ENCODE peak calls at places on chromosomes 5 and 9, in eight cellular contexts. N is EL; C is AG04450; A is coronary artery; W is RCC 7860; M is activated CD4-positive, alpha-beta T cell treated with anti-CD3 and anti-CD28 coated beads, Interleukin-2, amount 50 U/mL, for 1 hour; E is left ventricle myocardium inferior; J is T-cell. S is an unnamed sample.
A peak's percentile ranks its signal among the peaks of the same experiment; 100 is the strongest.

GRCh38 chr9:127923771-127924170 is 6.8 kb downstream of the PIP5KL1 start:
- DNase-seq in N (peak; percentile 99), C (peak; percentile 83), A (no peak), W (peak; percentile 91), M (no peak), E (no peak), J (no peak), S (no peak)

GRCh38 chr9:123371228-123371584 is 15.2 kb downstream of the CRB2 start:
- DNase-seq in N (no peak), C (no peak), A (no peak), W (no peak), M (no peak), E (no peak), J (no peak), S (no peak)

GRCh38 chr5:435156-435790 is 7.7 kb upstream of the EXOC3 start:
- DNase-seq in N (no peak), C (no peak), A (peak; percentile 41), W (no peak), M (no peak), E (no peak), J (no peak), S (peak; percentile 11)

GRCh38 chr5:150142800-150143724 is 12.6 kb downstream of the PDGFRB start:
- DNase-seq in N (peak; percentile 99), C (peak; percentile 92), A (peak; percentile 96), W (peak; percentile 87), M (no peak), E (peak; percentile 84), J (no peak), S (peak; percentile 44)

GRCh38 chr5:10812218-10812617 is 51.2 kb upstream of the DAP start:
- DNase-seq in N (no peak), C (no peak), A (no peak), W (no peak), M (no peak), E (no peak), J (no peak), S (no peak)

GRCh38 chr5:149221731-149222342 is 49.8 kb upstream of the AFAP1L1 start:
- DNase-seq in N (peak; percentile 37), C (peak; percentile 36), A (no peak), W (no peak), M (no peak), E (no peak), J (no peak), S (no peak)

GRCh38 chr5:10923310-10923709 is 162.3 kb upstream of the DAP start:
- DNase-seq in N (no peak), C (no peak), A (no peak), W (no peak), M (no peak), E (no peak), J (no peak), S (no peak)

GRCh38 chr5:53856491-53856890 is 296.1 kb downstream of the NDUFS4 start:
- DNase-seq in N (no peak), C (no peak), A (no peak), W (no peak), M (no peak), E (no peak), J (no peak), S (no peak)

GRCh38 chr5:173495225-173495904 is 121.1 kb downstream of the BOD1 start:
- DNase-seq in N (no peak), C (no peak), A (no peak), W (no peak), M (no peak), E (no peak), J (no peak), S (no peak)

GRCh38 chr5:98428806-98429205 is 344.7 kb upstream of the RGMB start:
- DNase-seq in N (peak; percentile 89), C (no peak), A (no peak), W (no peak), M (no peak), E (no peak), J (no peak), S (peak; percentile 36)

GRCh38 chr9:110259566-110259965 is 3.3 kb upstream of the TXN start:
- DNase-seq in N (no peak), C (no peak), A (no peak), W (no peak), M (no peak), E (no peak), J (no peak), S (no peak)

GRCh38 chr5:17127743-17128231 is 89.6 kb upstream of the BASP1 start:
- DNase-seq in N (peak; percentile 93), C (peak; percentile 67), A (no peak), W (peak; percentile 86), M (no peak), E (no peak), J (no peak), S (no peak)

GRCh38 chr9:120324996-120325642 is 254.8 kb downstream of the CDK5RAP2 start:
- DNase-seq in N (no peak), C (no peak), A (no peak), W (no peak), M (no peak), E (no peak), J (no peak), S (no peak)

GRCh38 chr5:119323630-119324000 is 32.2 kb upstream of the TNFAIP8 start:
- DNase-seq in N (peak; percentile 38), C (no peak), A (no peak), W (no peak), M (no peak), E (no peak), J (no peak), S (no peak)

GRCh38 chr5:99922386-99922785 is 612.8 kb upstream of the FAM174A start:
- DNase-seq in N (no peak), C (no peak), A (no peak), W (no peak), M (no peak), E (no peak), J (no peak), S (no peak)

GRCh38 chr5:173477320-173478055 is 139.0 kb downstream of the BOD1 start:
- DNase-seq in N (no peak), C (no peak), A (peak; percentile 86), W (no peak), M (no peak), E (no peak), J (no peak), S (no peak)

GRCh38 chr5:140360681-140361479 is 886 bp downstream of the SLC4A9 start:
- DNase-seq in N (no peak), C (no peak), A (no peak), W (no peak), M (no peak), E (no peak), J (no peak), S (no peak)

GRCh38 chr9:138008081-138008841 is 130.7 kb downstream of the CACNA1B start:
- DNase-seq in N (peak; percentile 31), C (no peak), A (peak; percentile 53), W (no peak), M (no peak), E (no peak), J (no peak), S (no peak)

GRCh38 chr9:112863214-112863613 is 27.5 kb downstream of the SLC46A2 start:
- DNase-seq in N (no peak), C (no peak), A (no peak), W (no peak), M (no peak), E (peak; percentile 29), J (no peak), S (no peak)

GRCh38 chr5:95887977-95888376 is 65.5 kb upstream of the GLRX start:
- DNase-seq in N (no peak), C (no peak), A (no peak), W (no peak), M (no peak), E (no peak), J (no peak), S (no peak)

S was measured in left colon.